ENCODE peak calls at places on chromosomes 5 and 9, in seven cellular contexts. H is colonic mucosa; Z is CD8-positive, alpha-beta T cell; V is small intestine; E is neural progenitor cell; W is A549; B is astrocyte. L is an unnamed sample.

GRCh38 chr9:111514967-111515366 is 10.0 kb upstream of the ZNF483 start:
- DNase-seq in E (no peak), Z (no peak), W (no peak), H (no peak), V (no peak), B (no peak), L (no peak)

GRCh38 chr5:10863763-10864383 is 102.8 kb upstream of the DAP start:
- DNase-seq in E (peak; percentile 65), H (peak; percentile 61), W (peak; percentile 56), B (peak; percentile 24), V (peak; percentile 56), Z (no peak), L (peak; percentile 73)

GRCh38 chr9:79237861-79238260 is 333.9 kb upstream of the TLE4 start:
- DNase-seq in V (no peak), W (no peak), H (no peak), B (peak; percentile 30), E (no peak), Z (no peak), L (no peak)

GRCh38 chr5:173454381-173454763 is 126.2 kb upstream of the STC2 start:
- DNase-seq in E (no peak), V (no peak), B (peak; percentile 66), W (peak; percentile 75), H (no peak), Z (no peak), L (peak; percentile 35)

GRCh38 chr9:4769321-4770080 is 23.2 kb upstream of the RCL1 start:
- DNase-seq in V (no peak), H (no peak), Z (no peak), E (no peak), B (peak; percentile 35), W (no peak), L (no peak)

GRCh38 chr5:169181785-169182184 is 119.2 kb downstream of the SLIT3 start:
- DNase-seq in H (no peak), Z (no peak), B (peak; percentile 52), E (no peak), W (peak; percentile 53), V (no peak), L (no peak)

GRCh38 chr5:140986117-140986521 is 19.8 kb downstream of the PCDHAC2 start:
- DNase-seq in W (no peak), B (no peak), E (peak; percentile 94), V (no peak), Z (no peak), H (no peak), L (no peak)

GRCh38 chr9:14343948-14344547 is 30.1 kb upstream of the NFIB start:
- DNase-seq in E (peak; percentile 76), H (no peak), B (no peak), W (peak; percentile 33), Z (no peak), V (no peak), L (no peak)

GRCh38 chr5:164422400-164422799 is 917.0 kb downstream of the MAT2B start:
- DNase-seq in Z (no peak), B (peak; percentile 8), E (peak; percentile 72), V (no peak), W (peak; percentile 13), H (no peak), L (no peak)

GRCh38 chr9:8733096-8733954 is 933.7 kb upstream of the DMAC1 start:
- DNase-seq in B (peak; percentile 45), H (no peak), V (no peak), Z (no peak), E (peak; percentile 94), W (no peak), L (peak; percentile 23)

GRCh38 chr9:118961857-118962256 is 407.4 kb downstream of the BRINP1 start:
- DNase-seq in H (no peak), W (peak; percentile 2), V (peak; percentile 0), E (peak; percentile 24), B (peak; percentile 92), Z (no peak), L (no peak)

GRCh38 chr9:31065691-31066090 is 1318.8 kb upstream of the ACO1 start:
- DNase-seq in W (no peak), H (no peak), Z (no peak), E (no peak), V (no peak), B (no peak), L (no peak)

GRCh38 chr9:37283730-37284235 is 138.7 kb upstream of the GRHPR start:
- DNase-seq in W (peak; percentile 63), Z (no peak), B (peak; percentile 80), H (no peak), E (peak; percentile 34), V (no peak), L (no peak)

GRCh38 chr9:122897969-122898368 is 7.2 kb downstream of the RC3H2 start:
- DNase-seq in V (no peak), B (peak; percentile 10), H (no peak), E (no peak), W (no peak), Z (no peak), L (no peak)

GRCh38 chr5:171312129-171312819 is 3.2 kb downstream of the TLX3 start:
- DNase-seq in W (no peak), V (no peak), Z (no peak), B (no peak), H (no peak), E (peak; percentile 55), L (no peak)

GRCh38 chr5:116947691-116948528 is 373.3 kb upstream of the SEMA6A start:
- DNase-seq in Z (peak; percentile 1), W (peak; percentile 60), H (peak; percentile 77), B (peak; percentile 2), E (peak; percentile 69), V (peak; percentile 76), L (peak; percentile 75)

GRCh38 chr5:60541980-60542379 is 158.0 kb downstream of the DEPDC1B start:
- DNase-seq in H (no peak), W (no peak), Z (no peak), B (peak; percentile 86), E (no peak), V (no peak), L (peak; percentile 8)

GRCh38 chr9:126170286-126170823 is 156.3 kb upstream of the MVB12B start:
- DNase-seq in W (no peak), B (no peak), H (no peak), Z (no peak), V (no peak), E (no peak), L (no peak)

GRCh38 chr9:27195191-27195590 is 86.2 kb downstream of the TEK start:
- DNase-seq in W (no peak), V (no peak), Z (no peak), E (no peak), H (no peak), B (no peak), L (no peak)

GRCh38 chr5:79999722-80000121 is 8.7 kb upstream of the MTX3 start:
- DNase-seq in H (no peak), Z (no peak), W (no peak), E (no peak), V (no peak), B (no peak), L (no peak)

GRCh38 chr5:154568597-154568996 is 90.6 kb upstream of the HAND1 start:
- DNase-seq in Z (no peak), V (no peak), H (no peak), W (no peak), E (no peak), B (no peak), L (no peak)

GRCh38 chr9:91428927-91429351 is 5.3 kb upstream of the NFIL3 start:
- DNase-seq in W (no peak), V (no peak), H (no peak), Z (no peak), E (no peak), B (no peak), L (peak; percentile 49)

DNA sequence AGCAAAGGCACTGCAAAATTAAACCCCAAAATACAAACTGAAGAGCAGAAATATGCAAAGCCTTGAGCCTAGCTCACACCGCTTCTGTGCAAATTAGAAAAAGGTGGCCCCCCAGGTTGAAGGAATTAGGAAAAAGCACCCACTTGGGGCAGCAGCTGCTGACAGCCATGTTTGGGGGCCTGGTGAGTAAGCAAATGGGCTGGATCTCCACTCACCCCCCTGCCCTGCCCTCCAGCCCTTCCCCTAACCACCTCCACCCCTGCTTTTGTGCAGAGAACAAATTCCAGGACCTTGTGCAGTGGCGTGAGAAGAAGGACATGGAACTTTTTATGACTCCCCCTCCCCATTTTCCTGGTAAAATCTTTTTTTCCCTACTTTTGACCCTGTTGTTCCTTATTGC is 92.0 kb upstream of the DNAH5 start:
- DNase-seq in Z (no peak), V (no peak), W (peak; percentile 86), B (peak; percentile 63), H (no peak), E (peak; percentile 24), L (no peak)
- H3K4me3 ChIP-seq in Z (no peak overlapping the region), V (no peak overlapping the region), W (peak overlapping the region; percentile 23), B (peak overlapping the region; percentile 11), H (no peak overlapping the region), E (peak overlapping the region; percentile 4), L (no peak overlapping the region)

GRCh38 chr5:150978590-150978989 is 41.8 kb upstream of the GPX3 start:
- DNase-seq in E (no peak), H (no peak), Z (no peak), W (no peak), V (no peak), B (no peak), L (no peak)
- H3K9me3 ChIP-seq in E (peaks cover 7% of the 10 kb centered on the region), H (no peaks in the 10 kb centered on the region), Z (no peaks in the 10 kb centered on the region), W (peaks cover 19% of the 10 kb centered on the region), V (no peaks in the 10 kb centered on the region), B (peaks cover 15% of the 10 kb centered on the region), L (no peaks in the 10 kb centered on the region)

GRCh38 chr5:68252678-68253520 is 37.3 kb downstream of the PIK3R1 start:
- DNase-seq in W (peak; percentile 64), B (peak; percentile 52), V (peak; percentile 54), H (peak; percentile 58), E (peak; percentile 85), Z (no peak), L (peak; percentile 76)

GRCh38 chr5:68250662-68251298 is 35.2 kb downstream of the PIK3R1 start:
- DNase-seq in E (no peak), Z (no peak), V (no peak), H (no peak), W (no peak), B (no peak), L (no peak)

GRCh38 chr5:68251804-68252648 is 36.5 kb downstream of the PIK3R1 start:
- DNase-seq in Z (no peak), W (no peak), E (no peak), B (peak; percentile 55), H (peak; percentile 27), V (no peak), L (no peak)

GRCh38 chr5:68249520-68249919 is 34.0 kb downstream of the PIK3R1 start:
- DNase-seq in W (no peak), H (no peak), Z (no peak), V (no peak), E (no peak), B (no peak), L (no peak)

GRCh38 chr5:68251386-68251785 is 35.8 kb downstream of the PIK3R1 start:
- DNase-seq in W (no peak), E (no peak), H (no peak), V (no peak), Z (no peak), B (peak; percentile 40), L (no peak)
- H3K27ac ChIP-seq in W (no peak overlapping the region), E (no peak overlapping the region), H (peak overlapping the region; percentile 25), V (no peak overlapping the region), Z (no peak overlapping the region), B (no peak overlapping the region), L (peak overlapping the region; percentile 28)

DNA sequence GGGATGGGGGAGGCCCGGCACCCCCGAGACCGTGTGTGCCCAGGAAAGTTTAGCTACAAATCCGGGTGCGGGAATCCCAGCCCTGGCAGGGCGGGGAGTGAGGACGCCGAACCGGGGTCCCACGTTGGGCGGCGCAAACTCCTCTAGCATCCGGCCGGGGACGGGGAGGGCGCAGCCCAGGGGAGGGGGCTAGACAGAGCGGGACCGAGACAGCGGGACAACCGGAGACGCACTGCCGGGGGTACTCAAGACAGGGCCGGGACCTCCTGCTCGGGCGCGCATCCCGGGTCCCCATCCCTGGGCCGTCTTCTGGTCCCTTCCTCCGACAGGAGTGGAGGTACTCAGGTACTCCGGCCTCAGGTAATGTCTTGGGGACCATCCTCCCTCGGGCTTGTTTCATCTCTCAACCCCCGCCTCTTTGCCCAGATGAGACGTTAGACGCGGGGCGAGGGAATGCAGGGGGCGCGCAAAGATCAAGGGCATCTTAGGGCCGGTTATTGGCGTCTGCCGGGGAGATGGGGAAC is 619 bp downstream of the PDZD2 start:
- DNase-seq in B (no peak), V (no peak), E (peak; percentile 49), H (no peak), W (no peak), Z (no peak), L (no peak)
- H3K4me3 ChIP-seq in B (peak overlapping the region; percentile 66), V (peak overlapping the region; percentile 41), E (peak overlapping the region; percentile 71), H (peak overlapping the region; percentile 65), W (peak overlapping the region; percentile 56), Z (no peak overlapping the region), L (peak overlapping the region; percentile 50)

L was measured in adrenal gland.